ENCODE peak calls at places on chromosomes 4 and X, in nine cellular contexts. One of them, this sample, is unnamed.

GRCh38 chrX:153725039-153725831 is 579 bp downstream of the ABCD1 start:
- DNase-seq in fibroblast of lung: no peak
- DNase-seq in uterus: no peak
- DNase-seq in transverse colon: no peak
- DNase-seq in mammary epithelial cell: no peak
- DNase-seq in colonic mucosa: no peak
- DNase-seq in coronary artery: no peak
- DNase-seq in K562: no peak
- DNase-seq in SJSA1: no peak
- DNase-seq in this sample: no peak

GRCh38 chrX:58051346-58051745 is 141.1 kb upstream of the ZXDA start:
- DNase-seq in fibroblast of lung: no peak
- DNase-seq in uterus: no peak
- DNase-seq in transverse colon: no peak
- DNase-seq in mammary epithelial cell: peak
- DNase-seq in colonic mucosa: no peak
- DNase-seq in coronary artery: no peak
- DNase-seq in K562: no peak
- DNase-seq in SJSA1: no peak
- DNase-seq in this sample: no peak

GRCh38 chr4:15197005-15197404 is 194.7 kb downstream of the CPEB2 start:
- DNase-seq in fibroblast of lung: peak
- DNase-seq in uterus: no peak
- DNase-seq in transverse colon: no peak
- DNase-seq in mammary epithelial cell: peak
- DNase-seq in colonic mucosa: no peak
- DNase-seq in coronary artery: no peak
- DNase-seq in K562: no peak
- DNase-seq in SJSA1: no peak
- DNase-seq in this sample: no peak

GRCh38 chrX:19332983-19333382 is 10.7 kb upstream of the PDHA1 start:
- DNase-seq in fibroblast of lung: peak
- DNase-seq in uterus: no peak
- DNase-seq in transverse colon: no peak
- DNase-seq in mammary epithelial cell: no peak
- DNase-seq in colonic mucosa: no peak
- DNase-seq in coronary artery: no peak
- DNase-seq in K562: no peak
- DNase-seq in SJSA1: no peak
- DNase-seq in this sample: no peak

GRCh38 chr4:181938641-181939040 is 304.6 kb upstream of the TENM3 start:
- DNase-seq in fibroblast of lung: no peak
- DNase-seq in uterus: no peak
- DNase-seq in transverse colon: no peak
- DNase-seq in mammary epithelial cell: no peak
- DNase-seq in colonic mucosa: no peak
- DNase-seq in coronary artery: no peak
- DNase-seq in K562: no peak
- DNase-seq in SJSA1: no peak
- DNase-seq in this sample: no peak

GRCh38 chr4:119100640-119101039 is 35.0 kb upstream of the MYOZ2 start:
- DNase-seq in fibroblast of lung: no peak
- DNase-seq in uterus: no peak
- DNase-seq in transverse colon: no peak
- DNase-seq in mammary epithelial cell: no peak
- DNase-seq in colonic mucosa: no peak
- DNase-seq in coronary artery: no peak
- DNase-seq in K562: no peak
- DNase-seq in SJSA1: no peak
- DNase-seq in this sample: no peak

GRCh38 chrX:45187731-45188130 is 12.9 kb downstream of the DIPK2B start:
- DNase-seq in fibroblast of lung: no peak
- DNase-seq in uterus: no peak
- DNase-seq in transverse colon: no peak
- DNase-seq in mammary epithelial cell: peak
- DNase-seq in colonic mucosa: no peak
- DNase-seq in coronary artery: no peak
- DNase-seq in K562: no peak
- DNase-seq in SJSA1: no peak
- DNase-seq in this sample: no peak

GRCh38 chr4:1385373-1386340 is 20.6 kb downstream of the NKX1-1 start:
- DNase-seq in fibroblast of lung: no peak
- DNase-seq in uterus: no peak
- DNase-seq in transverse colon: no peak
- DNase-seq in mammary epithelial cell: no peak
- DNase-seq in colonic mucosa: no peak
- DNase-seq in coronary artery: no peak
- DNase-seq in K562: no peak
- DNase-seq in SJSA1: no peak
- DNase-seq in this sample: no peak

GRCh38 chr4:94934201-94934600 is 176.4 kb downstream of the BMPR1B start:
- DNase-seq in fibroblast of lung: peak
- DNase-seq in uterus: no peak
- DNase-seq in transverse colon: no peak
- DNase-seq in mammary epithelial cell: peak
- DNase-seq in colonic mucosa: no peak
- DNase-seq in coronary artery: no peak
- DNase-seq in K562: no peak
- DNase-seq in SJSA1: no peak
- DNase-seq in this sample: no peak

GRCh38 chr4:178955614-178956013 is 1513.4 kb upstream of the AGA start:
- DNase-seq in fibroblast of lung: no peak
- DNase-seq in uterus: no peak
- DNase-seq in transverse colon: no peak
- DNase-seq in mammary epithelial cell: no peak
- DNase-seq in colonic mucosa: no peak
- DNase-seq in coronary artery: no peak
- DNase-seq in K562: no peak
- DNase-seq in SJSA1: no peak
- DNase-seq in this sample: no peak

GRCh38 chr4:117488692-117489091 is 403.3 kb upstream of the TRAM1L1 start:
- DNase-seq in fibroblast of lung: no peak
- DNase-seq in uterus: no peak
- DNase-seq in transverse colon: no peak
- DNase-seq in mammary epithelial cell: no peak
- DNase-seq in colonic mucosa: no peak
- DNase-seq in coronary artery: no peak
- DNase-seq in K562: no peak
- DNase-seq in SJSA1: no peak
- DNase-seq in this sample: no peak

GRCh38 chr4:173273956-173274355 is 60.2 kb downstream of the HMGB2 start:
- DNase-seq in fibroblast of lung: no peak
- DNase-seq in uterus: no peak
- DNase-seq in transverse colon: no peak
- DNase-seq in mammary epithelial cell: no peak
- DNase-seq in colonic mucosa: no peak
- DNase-seq in coronary artery: no peak
- DNase-seq in K562: no peak
- DNase-seq in SJSA1: no peak
- DNase-seq in this sample: no peak

GRCh38 chr4:137630252-137630651 is 98.0 kb upstream of the PCDH18 start:
- DNase-seq in fibroblast of lung: no peak
- DNase-seq in uterus: no peak
- DNase-seq in transverse colon: no peak
- DNase-seq in mammary epithelial cell: no peak
- DNase-seq in colonic mucosa: no peak
- DNase-seq in coronary artery: no peak
- DNase-seq in K562: no peak
- DNase-seq in SJSA1: no peak
- DNase-seq in this sample: no peak

GRCh38 chrX:80335062-80335830 is 85.0 kb upstream of the TENT5D start:
- DNase-seq in fibroblast of lung: no peak
- DNase-seq in uterus: peak
- DNase-seq in transverse colon: peak
- DNase-seq in mammary epithelial cell: peak
- DNase-seq in colonic mucosa: peak
- DNase-seq in coronary artery: no peak
- DNase-seq in K562: peak
- DNase-seq in SJSA1: no peak
- DNase-seq in this sample: peak

GRCh38 chr4:7499661-7500060 is 64.9 kb upstream of the PSAPL1 start:
- DNase-seq in fibroblast of lung: no peak
- DNase-seq in uterus: no peak
- DNase-seq in transverse colon: no peak
- DNase-seq in mammary epithelial cell: no peak
- DNase-seq in colonic mucosa: no peak
- DNase-seq in coronary artery: no peak
- DNase-seq in K562: no peak
- DNase-seq in SJSA1: no peak
- DNase-seq in this sample: no peak

GRCh38 chr4:15344041-15344440 is 83.8 kb upstream of the C1QTNF7 start:
- DNase-seq in fibroblast of lung: peak
- DNase-seq in uterus: no peak
- DNase-seq in transverse colon: no peak
- DNase-seq in mammary epithelial cell: peak
- DNase-seq in colonic mucosa: no peak
- DNase-seq in coronary artery: no peak
- DNase-seq in K562: no peak
- DNase-seq in SJSA1: no peak
- DNase-seq in this sample: no peak

GRCh38 chr4:140372607-140373327 is 679 bp upstream of the SCOC start:
- DNase-seq in fibroblast of lung: peak
- DNase-seq in uterus: no peak
- DNase-seq in transverse colon: peak
- DNase-seq in mammary epithelial cell: peak
- DNase-seq in colonic mucosa: no peak
- DNase-seq in coronary artery: no peak
- DNase-seq in K562: peak
- DNase-seq in SJSA1: no peak
- DNase-seq in this sample: no peak

GRCh38 chrX:141278306-141278705 is 36.0 kb upstream of the SPANXC start:
- DNase-seq in fibroblast of lung: peak
- DNase-seq in uterus: no peak
- DNase-seq in transverse colon: no peak
- DNase-seq in mammary epithelial cell: no peak
- DNase-seq in colonic mucosa: no peak
- DNase-seq in coronary artery: no peak
- DNase-seq in K562: peak
- DNase-seq in SJSA1: no peak
- DNase-seq in this sample: no peak

GRCh38 chrX:53930513-53931380 is 113.5 kb downstream of the PHF8 start:
- DNase-seq in fibroblast of lung: peak
- DNase-seq in uterus: no peak
- DNase-seq in transverse colon: no peak
- DNase-seq in mammary epithelial cell: no peak
- DNase-seq in colonic mucosa: no peak
- DNase-seq in coronary artery: no peak
- DNase-seq in K562: no peak
- DNase-seq in SJSA1: no peak
- DNase-seq in this sample: no peak

DNA sequence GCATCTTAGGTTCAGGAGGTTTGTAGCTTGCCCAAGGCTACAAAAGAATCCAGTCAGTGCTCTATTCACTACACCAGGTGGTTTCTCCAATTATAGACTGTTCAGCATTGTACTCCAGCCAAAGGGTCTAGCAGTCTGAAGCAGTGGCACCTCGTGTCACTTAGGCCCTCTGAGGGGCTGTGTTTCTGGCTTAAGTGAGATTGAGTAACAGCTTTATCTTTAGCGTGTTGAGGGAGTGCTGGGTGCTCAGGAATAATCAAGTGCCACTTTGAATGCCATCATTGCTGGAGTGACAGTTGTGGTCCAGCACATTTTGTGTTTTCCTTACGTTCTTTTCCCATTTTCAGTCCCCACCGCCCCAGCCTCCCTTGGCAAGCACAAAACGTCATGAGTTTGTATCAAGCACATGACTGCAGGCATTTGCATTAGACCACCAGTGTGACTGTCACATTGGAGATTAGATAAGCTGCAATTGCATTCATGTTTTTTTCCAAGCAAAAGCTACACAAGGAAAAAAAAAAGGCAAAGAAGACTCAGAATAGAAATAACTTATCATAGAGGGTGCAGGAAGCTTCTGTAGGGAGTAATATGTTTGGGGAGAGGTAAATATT is 58.8 kb downstream of the FNIP2 start:
- DNase-seq in fibroblast of lung: no peak
- DNase-seq in uterus: no peak
- DNase-seq in transverse colon: no peak
- DNase-seq in mammary epithelial cell: no peak
- DNase-seq in colonic mucosa: no peak
- DNase-seq in coronary artery: no peak
- DNase-seq in K562: no peak
- DNase-seq in SJSA1: no peak
- DNase-seq in this sample: no peak
- H3K27ac ChIP-seq in fibroblast of lung: no peak
- H3K27ac ChIP-seq in uterus: no peak
- H3K27ac ChIP-seq in transverse colon: peak
- H3K27ac ChIP-seq in mammary epithelial cell: no peak
- H3K27ac ChIP-seq in colonic mucosa: peak
- H3K27ac ChIP-seq in coronary artery: no peak
- H3K27ac ChIP-seq in K562: no peak
- H3K27ac ChIP-seq in SJSA1: no peak
- H3K27ac ChIP-seq in this sample: no peak

GRCh38 chr4:4870493-4871266 is 11.2 kb downstream of the MSX1 start:
- DNase-seq in fibroblast of lung: no peak
- DNase-seq in uterus: no peak
- DNase-seq in transverse colon: no peak
- DNase-seq in mammary epithelial cell: no peak
- DNase-seq in colonic mucosa: no peak
- DNase-seq in coronary artery: no peak
- DNase-seq in K562: no peak
- DNase-seq in SJSA1: no peak
- DNase-seq in this sample: no peak
- H3K4me3 ChIP-seq in fibroblast of lung: no peak
- H3K4me3 ChIP-seq in uterus: no peak
- H3K4me3 ChIP-seq in transverse colon: no peak
- H3K4me3 ChIP-seq in mammary epithelial cell: no peak
- H3K4me3 ChIP-seq in colonic mucosa: no peak
- H3K4me3 ChIP-seq in coronary artery: no peak
- H3K4me3 ChIP-seq in K562: no peak
- H3K4me3 ChIP-seq in SJSA1: no peak
- H3K4me3 ChIP-seq in this sample: no peak

DNA sequence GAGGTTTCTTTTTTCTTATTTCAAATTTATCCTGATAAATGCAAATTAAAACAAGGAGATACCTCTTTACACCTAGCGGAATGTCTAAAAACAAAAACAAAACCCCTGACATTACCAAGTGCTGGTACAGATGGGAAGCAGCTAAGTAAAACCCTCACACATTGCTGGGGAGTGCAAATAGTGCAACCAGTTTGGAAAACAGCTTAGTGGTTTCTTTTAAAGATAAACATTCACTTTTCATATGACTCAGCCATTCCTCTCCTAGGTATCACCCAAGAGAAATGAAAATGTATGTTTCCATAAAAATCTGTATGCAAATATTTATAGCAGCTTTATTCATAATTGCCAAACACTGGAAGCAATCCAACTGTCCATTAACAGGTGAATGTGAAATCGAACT is 84.1 kb upstream of the HELT start:
- DNase-seq in fibroblast of lung: no peak
- DNase-seq in uterus: no peak
- DNase-seq in transverse colon: no peak
- DNase-seq in mammary epithelial cell: no peak
- DNase-seq in colonic mucosa: peak
- DNase-seq in coronary artery: no peak
- DNase-seq in K562: no peak
- DNase-seq in SJSA1: no peak
- DNase-seq in this sample: no peak
- H3K27ac ChIP-seq in fibroblast of lung: no peak
- H3K27ac ChIP-seq in uterus: no peak
- H3K27ac ChIP-seq in transverse colon: no peak
- H3K27ac ChIP-seq in mammary epithelial cell: no peak
- H3K27ac ChIP-seq in colonic mucosa: no peak
- H3K27ac ChIP-seq in coronary artery: no peak
- H3K27ac ChIP-seq in K562: no peak
- H3K27ac ChIP-seq in SJSA1: no peak
- H3K27ac ChIP-seq in this sample: no peak

GRCh38 chrX:1794586-1794985 is 179.7 kb downstream of the ASMT start:
- DNase-seq in fibroblast of lung: no peak
- DNase-seq in uterus: no peak
- DNase-seq in transverse colon: no peak
- DNase-seq in mammary epithelial cell: no peak
- DNase-seq in colonic mucosa: no peak
- DNase-seq in coronary artery: no peak
- DNase-seq in K562: no peak
- DNase-seq in SJSA1: peak
- DNase-seq in this sample: no peak
- H3K4me3 ChIP-seq in fibroblast of lung: no peak
- H3K4me3 ChIP-seq in uterus: no peak
- H3K4me3 ChIP-seq in transverse colon: no peak
- H3K4me3 ChIP-seq in mammary epithelial cell: no peak
- H3K4me3 ChIP-seq in colonic mucosa: no peak
- H3K4me3 ChIP-seq in coronary artery: no peak
- H3K4me3 ChIP-seq in K562: no peak
- H3K4me3 ChIP-seq in SJSA1: no peak
- H3K4me3 ChIP-seq in this sample: no peak